ENCODE peak calls at places on chromosomes 12 and 14, in five cellular contexts. F is A549, N is NCI-H1092 treated with DMSO at 0.1 percent for 48 hours, Y is iPS-NIHi11, H is DMS153. L is an unnamed sample.

GRCh38 chr12:54383041-54383609 is 1.4 kb downstream of the ZNF385A start:
- DNase-seq in H (no peak), Y (no peak), N (no peak), F (no peak), L (no peak)

GRCh38 chr12:90628213-90628612 is 326.8 kb downstream of the CCER1 start:
- DNase-seq in N (no peak), Y (no peak), H (peak), F (no peak), L (no peak)

GRCh38 chr14:68775614-68776126 is 17.2 kb downstream of the ZFP36L1 start:
- DNase-seq in H (no peak), Y (no peak), N (no peak), F (no peak), L (no peak)

GRCh38 chr12:18345021-18345735 is 83.9 kb downstream of the PIK3C2G start:
- DNase-seq in Y (no peak), H (no peak), F (no peak), N (no peak), L (no peak)

GRCh38 chr12:61538951-61539350 is 721.3 kb upstream of the USP15 start:
- DNase-seq in N (no peak), H (no peak), Y (peak), F (no peak), L (no peak)

GRCh38 chr12:22668441-22668840 is 43.5 kb downstream of the ETNK1 start:
- DNase-seq in Y (no peak), H (no peak), F (no peak), N (no peak), L (no peak)

GRCh38 chr12:24901975-24902461 is 46.9 kb downstream of the BCAT1 start:
- DNase-seq in F (no peak), H (no peak), Y (peak), N (no peak), L (peak)

GRCh38 chr12:50187084-50187900 is 20.1 kb upstream of the CERS5 start:
- DNase-seq in F (no peak), Y (no peak), H (no peak), N (no peak), L (peak)

GRCh38 chr12:4112734-4113396 is 160.7 kb upstream of the CCND2 start:
- DNase-seq in Y (no peak), F (no peak), N (no peak), H (no peak), L (no peak)

GRCh38 chr12:51942501-51943000 is 8.9 kb upstream of the ACVR1B start:
- DNase-seq in H (no peak), N (no peak), Y (no peak), F (no peak), L (no peak)

GRCh38 chr14:26577711-26578110 is 20.1 kb downstream of the NOVA1 start:
- DNase-seq in F (no peak), N (no peak), Y (no peak), H (no peak), L (no peak)